ENCODE peak calls at places on chromosomes 13 and 19, in four cellular contexts. B is uterus; Y is ascending aorta; P is effector memory CD4-positive, alpha-beta T cell. X is an unnamed sample. For H3K9me3, the result is how much of the 10 kb centered on the place peaks cover.

GRCh38 chr13:71695662-71696061 is 171.3 kb downstream of the DACH1 start:
- DNase-seq in Y (no peak), B (no peak), P (no peak), X (no peak)

GRCh38 chr13:51721485-51721884 is 82.5 kb downstream of the DHRS12 start:
- DNase-seq in Y (no peak), P (no peak), B (peak), X (peak)

GRCh38 chr13:34459856-34460255 is 482.2 kb upstream of the NBEA start:
- DNase-seq in Y (no peak), P (no peak), B (no peak), X (no peak)

GRCh38 chr13:45142440-45143345 is 22.4 kb downstream of the GTF2F2 start:
- DNase-seq in P (no peak), B (no peak), Y (no peak), X (no peak)

GRCh38 chr13:113904411-113904810 is 40.5 kb upstream of the GAS6 start:
- DNase-seq in Y (peak), P (no peak), B (peak), X (no peak)

GRCh38 chr13:32024750-32025149 is 6.8 kb upstream of the FRY start:
- DNase-seq in B (no peak), P (no peak), Y (no peak), X (no peak)

GRCh38 chr19:2089001-2089711 is 7.0 kb downstream of the MOB3A start:
- DNase-seq in P (no peak), B (no peak), Y (no peak), X (peak)

GRCh38 chr19:2253106-2254051 is 2.8 kb downstream of the JSRP1 start:
- DNase-seq in Y (no peak), B (no peak), P (no peak), X (no peak)

GRCh38 chr13:30153871-30154426 is 153.4 kb downstream of the KATNAL1 start:
- DNase-seq in P (no peak), Y (no peak), B (no peak), X (no peak)

GRCh38 chr19:39409207-39409885 is 2.7 kb downstream of the ZFP36 start:
- DNase-seq in Y (peak), B (peak), P (peak), X (peak)

GRCh38 chr19:48887861-48888612 is 10.5 kb downstream of the TULP2 start:
- DNase-seq in Y (no peak), P (no peak), B (no peak), X (no peak)

GRCh38 chr19:13229246-13229645 is 79.0 kb downstream of the IER2 start:
- DNase-seq in B (no peak), Y (no peak), P (no peak), X (no peak)

GRCh38 chr13:37870895-37871550 is 1.5 kb upstream of the TRPC4 start:
- DNase-seq in Y (no peak), B (no peak), P (no peak), X (peak)

GRCh38 chr13:99015606-99016520 is 38.0 kb upstream of the DOCK9 start:
- DNase-seq in B (no peak), Y (no peak), P (no peak), X (no peak)

GRCh38 chr13:100454876-100455275 is 133.7 kb downstream of the GGACT start:
- DNase-seq in B (no peak), Y (no peak), P (no peak), X (peak)

GRCh38 chr19:6997679-6998445 is 23.4 kb downstream of the MBD3L2B start:
- DNase-seq in Y (no peak), B (no peak), P (no peak), X (no peak)

GRCh38 chr19:47095707-47096704 is 17.6 kb downstream of the ZC3H4 start:
- DNase-seq in B (no peak), Y (no peak), P (no peak), X (no peak)

GRCh38 chr19:38564981-38565685 is 52.6 kb downstream of the MAP4K1 start:
- DNase-seq in P (no peak), Y (no peak), B (no peak), X (no peak)

GRCh38 chr13:50650936-50651638 is 192.4 kb downstream of the DLEU7 start:
- DNase-seq in Y (no peak), P (no peak), B (no peak), X (no peak)

GRCh38 chr13:96836733-96837132 is 157.5 kb downstream of the OXGR1 start:
- DNase-seq in P (no peak), Y (no peak), B (no peak), X (no peak)

GRCh38 chr19:4780860-4781259 is 10.7 kb upstream of the FEM1A start:
- DNase-seq in B (no peak), P (no peak), Y (no peak), X (no peak)

GRCh38 chr19:4773047-4773640 is 18.4 kb upstream of the FEM1A start:
- DNase-seq in Y (no peak), B (no peak), P (no peak), X (no peak)

GRCh38 chr19:4774136-4774535 is 17.4 kb upstream of the FEM1A start:
- DNase-seq in B (no peak), Y (no peak), P (no peak), X (no peak)

GRCh38 chr19:4776436-4777205 is 14.9 kb upstream of the FEM1A start:
- DNase-seq in B (no peak), Y (no peak), P (no peak), X (no peak)

DNA sequence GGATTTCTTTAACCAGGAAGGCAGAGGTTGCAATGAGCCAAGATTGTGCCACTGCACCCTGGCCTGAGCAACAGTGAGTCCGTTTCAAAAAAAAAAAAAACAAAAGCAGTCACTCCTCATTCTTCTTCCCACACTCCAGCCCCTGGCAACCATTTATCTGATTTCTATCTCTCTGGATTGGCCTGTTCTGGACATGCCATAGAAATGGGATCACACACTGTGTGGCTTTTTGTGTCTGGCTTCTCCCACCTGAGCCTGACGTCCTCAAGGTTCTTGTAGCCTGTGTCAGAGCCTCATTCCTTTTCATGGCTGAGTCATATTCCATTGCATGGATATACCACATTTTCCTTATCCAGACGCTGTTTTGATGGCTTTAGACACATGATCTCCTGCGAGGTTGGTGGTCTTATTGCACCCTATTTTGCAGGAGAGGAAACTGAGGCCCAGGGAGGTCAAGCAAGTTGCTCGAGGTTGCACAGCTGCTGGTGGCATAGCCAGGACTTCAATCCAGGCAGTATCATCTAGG is 15.8 kb upstream of the FEM1A start:
- DNase-seq in B (no peak), P (no peak), Y (no peak), X (no peak)
- H3K9me3 ChIP-seq in B (under half), P (under half), Y (under half), X (under half)

DNA sequence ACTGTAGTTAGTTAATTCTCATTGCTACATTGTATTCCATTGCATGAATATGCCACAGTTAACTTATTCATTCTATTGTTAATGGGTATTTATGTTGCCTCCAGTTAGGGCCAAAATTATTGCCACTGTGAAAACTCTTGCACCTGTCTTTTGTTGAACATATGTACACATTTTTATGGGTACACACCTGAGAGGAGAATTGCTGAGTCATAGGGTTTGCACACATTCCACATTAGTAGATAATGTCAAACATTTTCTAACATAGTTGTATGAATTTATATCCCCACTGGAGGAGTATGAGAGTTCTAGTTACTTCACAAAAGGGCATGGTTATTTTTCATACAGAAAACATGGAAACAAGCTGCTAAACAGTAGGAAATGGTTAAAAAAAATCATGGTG is 338.4 kb downstream of the FOXO1 start:
- DNase-seq in Y (no peak), B (no peak), P (no peak), X (no peak)
- H3K9me3 ChIP-seq in Y (under half), B (under half), P (under half), X (under half)

GRCh38 chr19:34959021-34959420 is 5.0 kb downstream of the ZNF792 start:
- DNase-seq in Y (no peak), P (no peak), B (no peak), X (no peak)
- H3K9me3 ChIP-seq in Y (under half), P (half or more), B (half or more), X (under half)

DNA sequence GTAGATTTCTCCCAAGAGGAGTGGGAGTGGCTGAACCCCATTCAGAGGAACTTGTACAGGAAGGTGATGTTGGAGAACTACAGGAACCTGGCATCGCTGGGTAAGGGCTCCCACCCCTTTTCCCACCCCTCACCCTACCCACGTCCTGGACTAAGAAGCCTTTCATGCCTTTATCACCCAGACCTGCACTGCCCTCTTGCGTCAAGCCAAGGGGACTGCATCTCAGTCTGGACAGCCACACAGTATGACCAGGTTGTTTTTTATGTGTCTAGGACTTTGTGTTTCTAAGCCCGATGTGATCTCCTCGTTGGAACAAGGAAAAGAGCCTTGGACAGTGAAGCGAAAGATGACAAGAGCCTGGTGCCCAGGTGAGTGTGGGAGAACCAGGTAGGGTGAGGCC is 8.8 kb downstream of the ZFP28 start:
- DNase-seq in B (no peak), Y (no peak), P (no peak), X (no peak)
- H3K9me3 ChIP-seq in B (half or more), Y (half or more), P (under half), X (under half)

GRCh38 chr13:41847216-41847615 is 113.7 kb downstream of the VWA8 start:
- DNase-seq in B (no peak), P (no peak), Y (no peak), X (no peak)

DNA sequence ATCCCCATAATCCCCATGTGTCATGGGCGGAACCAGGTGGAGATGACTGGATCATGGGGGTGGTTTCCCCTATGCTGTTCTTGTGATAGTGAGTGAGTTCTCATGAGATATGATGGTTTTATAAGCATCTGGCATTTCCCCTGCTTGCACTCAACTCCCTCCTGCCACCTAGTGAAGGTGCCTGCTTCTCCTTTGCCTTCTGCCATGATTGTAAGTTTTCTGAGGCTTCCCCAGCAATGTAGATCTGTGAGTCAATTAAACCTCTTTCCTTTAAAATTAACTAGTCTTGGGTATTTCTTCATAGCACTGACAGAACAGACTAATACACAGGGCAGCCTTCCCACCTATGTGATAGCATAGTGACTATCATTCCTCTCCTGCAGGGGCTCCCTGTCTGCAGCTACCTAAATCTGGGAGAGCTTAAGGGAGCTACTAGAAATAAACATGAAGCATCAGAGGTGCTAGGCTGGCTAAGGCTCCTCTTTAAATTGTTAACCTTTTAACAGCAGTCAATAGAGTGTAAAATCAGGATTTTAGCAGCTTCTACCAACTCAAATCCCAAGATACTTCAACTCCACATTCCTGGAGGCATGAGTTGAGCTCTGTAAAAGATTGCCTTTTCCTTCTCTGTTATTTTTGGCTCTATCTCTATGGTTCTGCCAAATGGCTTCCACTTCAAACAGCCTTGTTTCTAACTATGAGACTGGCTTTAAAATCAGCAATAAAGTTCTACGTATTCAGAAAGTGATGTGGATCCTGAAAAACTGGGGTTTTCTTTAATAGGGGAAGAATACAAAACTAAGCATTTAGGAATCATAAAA is 112.3 kb downstream of the VWA8 start:
- DNase-seq in B (no peak), P (no peak), Y (no peak), X (no peak)
- H3K9me3 ChIP-seq in B (under half), P (under half), Y (under half), X (under half)

GRCh38 chr19:52099497-52100138 is 4.1 kb upstream of the ZNF841 start:
- DNase-seq in P (no peak), Y (no peak), B (no peak), X (no peak)
- H3K9me3 ChIP-seq in P (under half), Y (under half), B (under half), X (under half)

DNA sequence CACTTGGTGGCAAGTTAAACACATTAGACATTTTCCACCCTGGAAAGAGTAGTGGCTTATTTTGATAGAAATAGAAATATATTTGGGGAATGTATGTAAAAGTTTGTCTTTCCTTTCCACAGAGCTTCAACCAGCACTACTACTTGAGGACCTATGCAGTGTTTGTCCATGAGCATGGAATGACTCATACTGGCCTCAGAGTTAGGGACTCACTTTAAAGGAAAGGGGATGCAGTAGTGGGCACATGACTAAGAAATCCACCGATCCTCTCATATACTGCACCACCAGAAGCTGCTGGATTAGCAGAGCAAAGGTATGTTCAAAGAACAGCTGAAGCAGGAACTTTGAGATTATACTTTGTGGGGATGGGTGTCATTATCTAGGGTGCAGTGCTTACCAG is 62.6 kb downstream of the LACC1 start:
- DNase-seq in Y (no peak), B (no peak), P (no peak), X (no peak)
- H3K9me3 ChIP-seq in Y (under half), B (under half), P (under half), X (under half)